ENCODE peak calls at places on chromosome 19, in nine cellular contexts. One of them, this sample, is unnamed.

GRCh38 chr19:47351545-47351944 is 2.4 kb downstream of the DHX34 start:
- DNase-seq in Peyer's patch: no peak
- DNase-seq in spleen: no peak
- DNase-seq in IMR-90: peak; percentile 27
- DNase-seq in esophagus muscularis mucosa: no peak
- DNase-seq in prostate gland: no peak
- DNase-seq in tibial nerve: no peak
- DNase-seq in adrenal gland: no peak
- DNase-seq in A549: peak; percentile 60
- DNase-seq in this sample: peak; percentile 65

GRCh38 chr19:6996810-6997209 is 24.4 kb downstream of the MBD3L2B start:
- DNase-seq in Peyer's patch: no peak
- DNase-seq in spleen: no peak
- DNase-seq in tibial nerve: no peak
- DNase-seq in IMR-90: no peak
- DNase-seq in esophagus muscularis mucosa: no peak
- DNase-seq in prostate gland: no peak
- DNase-seq in adrenal gland: no peak
- DNase-seq in A549: no peak
- DNase-seq in this sample: no peak

GRCh38 chr19:10551698-10552301 is 8.1 kb downstream of the ATG4D start:
- DNase-seq in A549: no peak
- DNase-seq in esophagus muscularis mucosa: no peak
- DNase-seq in spleen: no peak
- DNase-seq in Peyer's patch: no peak
- DNase-seq in IMR-90: no peak
- DNase-seq in tibial nerve: no peak
- DNase-seq in prostate gland: no peak
- DNase-seq in adrenal gland: no peak
- DNase-seq in this sample: peak; percentile 68

GRCh38 chr19:50461066-50461875 is 15.0 kb upstream of the EMC10 start:
- DNase-seq in tibial nerve: peak; percentile 48
- DNase-seq in adrenal gland: peak; percentile 65
- DNase-seq in IMR-90: peak; percentile 64
- DNase-seq in A549: peak; percentile 99
- DNase-seq in Peyer's patch: peak; percentile 86
- DNase-seq in spleen: peak; percentile 82
- DNase-seq in prostate gland: peak; percentile 36
- DNase-seq in esophagus muscularis mucosa: no peak
- DNase-seq in this sample: peak; percentile 64

GRCh38 chr19:23263870-23264590 is 13.8 kb upstream of the ZNF724 start:
- DNase-seq in prostate gland: no peak
- DNase-seq in esophagus muscularis mucosa: no peak
- DNase-seq in tibial nerve: peak; percentile 11
- DNase-seq in adrenal gland: no peak
- DNase-seq in spleen: no peak
- DNase-seq in Peyer's patch: no peak
- DNase-seq in A549: no peak
- DNase-seq in IMR-90: no peak
- DNase-seq in this sample: peak; percentile 50

GRCh38 chr19:55553217-55554182 is 8.2 kb upstream of the SBK3 start:
- DNase-seq in prostate gland: no peak
- DNase-seq in tibial nerve: no peak
- DNase-seq in spleen: no peak
- DNase-seq in A549: no peak
- DNase-seq in Peyer's patch: no peak
- DNase-seq in adrenal gland: no peak
- DNase-seq in esophagus muscularis mucosa: no peak
- DNase-seq in IMR-90: no peak
- DNase-seq in this sample: no peak

GRCh38 chr19:16325671-16326400 is 1.2 kb downstream of the KLF2 start:
- DNase-seq in tibial nerve: no peak
- DNase-seq in IMR-90: no peak
- DNase-seq in adrenal gland: peak; percentile 43
- DNase-seq in spleen: peak; percentile 89
- DNase-seq in prostate gland: no peak
- DNase-seq in esophagus muscularis mucosa: no peak
- DNase-seq in Peyer's patch: peak; percentile 75
- DNase-seq in A549: no peak
- DNase-seq in this sample: no peak

GRCh38 chr19:51093510-51094345 is 11.0 kb upstream of the KLK14 start:
- DNase-seq in A549: no peak
- DNase-seq in IMR-90: no peak
- DNase-seq in spleen: no peak
- DNase-seq in tibial nerve: no peak
- DNase-seq in adrenal gland: no peak
- DNase-seq in prostate gland: no peak
- DNase-seq in esophagus muscularis mucosa: no peak
- DNase-seq in Peyer's patch: no peak
- DNase-seq in this sample: no peak

GRCh38 chr19:48400018-48400742 is 6.7 kb downstream of the GRIN2D start:
- DNase-seq in spleen: no peak
- DNase-seq in IMR-90: peak; percentile 55
- DNase-seq in A549: peak; percentile 80
- DNase-seq in tibial nerve: peak; percentile 51
- DNase-seq in prostate gland: no peak
- DNase-seq in esophagus muscularis mucosa: no peak
- DNase-seq in adrenal gland: peak; percentile 67
- DNase-seq in Peyer's patch: peak; percentile 73
- DNase-seq in this sample: no peak

GRCh38 chr19:55391702-55392615 is 6.2 kb downstream of the RPL28 start:
- DNase-seq in Peyer's patch: no peak
- DNase-seq in tibial nerve: no peak
- DNase-seq in spleen: no peak
- DNase-seq in adrenal gland: no peak
- DNase-seq in A549: no peak
- DNase-seq in esophagus muscularis mucosa: no peak
- DNase-seq in IMR-90: peak; percentile 77
- DNase-seq in prostate gland: no peak
- DNase-seq in this sample: no peak

GRCh38 chr19:1923319-1923718 is 17.7 kb upstream of the CSNK1G2 start:
- DNase-seq in prostate gland: no peak
- DNase-seq in Peyer's patch: peak; percentile 73
- DNase-seq in tibial nerve: no peak
- DNase-seq in IMR-90: no peak
- DNase-seq in A549: no peak
- DNase-seq in esophagus muscularis mucosa: no peak
- DNase-seq in spleen: no peak
- DNase-seq in adrenal gland: no peak
- DNase-seq in this sample: no peak

GRCh38 chr19:20397292-20397691 is 168.3 kb downstream of the ZNF737 start:
- DNase-seq in tibial nerve: no peak
- DNase-seq in Peyer's patch: no peak
- DNase-seq in prostate gland: no peak
- DNase-seq in A549: no peak
- DNase-seq in spleen: no peak
- DNase-seq in adrenal gland: no peak
- DNase-seq in IMR-90: no peak
- DNase-seq in esophagus muscularis mucosa: no peak
- DNase-seq in this sample: no peak

GRCh38 chr19:5913739-5914357 is at the start of gene CAPS:
- DNase-seq in A549: peak; percentile 26
- DNase-seq in tibial nerve: no peak
- DNase-seq in IMR-90: peak; percentile 23
- DNase-seq in spleen: no peak
- DNase-seq in prostate gland: peak; percentile 81
- DNase-seq in esophagus muscularis mucosa: no peak
- DNase-seq in Peyer's patch: no peak
- DNase-seq in adrenal gland: peak; percentile 86
- DNase-seq in this sample: no peak

GRCh38 chr19:54252243-54252642 is 4.8 kb downstream of the LILRB5 start:
- DNase-seq in spleen: no peak
- DNase-seq in A549: no peak
- DNase-seq in prostate gland: no peak
- DNase-seq in Peyer's patch: no peak
- DNase-seq in IMR-90: no peak
- DNase-seq in adrenal gland: no peak
- DNase-seq in tibial nerve: no peak
- DNase-seq in esophagus muscularis mucosa: no peak
- DNase-seq in this sample: no peak

GRCh38 chr19:44737238-44738160 is 11.0 kb upstream of the BCL3 start:
- DNase-seq in Peyer's patch: no peak
- DNase-seq in adrenal gland: no peak
- DNase-seq in prostate gland: no peak
- DNase-seq in esophagus muscularis mucosa: no peak
- DNase-seq in tibial nerve: no peak
- DNase-seq in A549: peak; percentile 79
- DNase-seq in spleen: peak; percentile 43
- DNase-seq in IMR-90: peak; percentile 55
- DNase-seq in this sample: no peak
- TF ChIP-seq POLR2A in Peyer's patch: no peak
- TF ChIP-seq POLR2A in adrenal gland: no peak
- TF ChIP-seq POLR2A in prostate gland: no peak
- TF ChIP-seq POLR2A in esophagus muscularis mucosa: no peak
- TF ChIP-seq POLR2A in tibial nerve: no peak
- TF ChIP-seq POLR2A in A549: peak; percentile 71
- TF ChIP-seq POLR2A in spleen: no peak
- TF ChIP-seq POLR2A in IMR-90: no peak
- TF ChIP-seq POLR2A in this sample: no peak

DNA sequence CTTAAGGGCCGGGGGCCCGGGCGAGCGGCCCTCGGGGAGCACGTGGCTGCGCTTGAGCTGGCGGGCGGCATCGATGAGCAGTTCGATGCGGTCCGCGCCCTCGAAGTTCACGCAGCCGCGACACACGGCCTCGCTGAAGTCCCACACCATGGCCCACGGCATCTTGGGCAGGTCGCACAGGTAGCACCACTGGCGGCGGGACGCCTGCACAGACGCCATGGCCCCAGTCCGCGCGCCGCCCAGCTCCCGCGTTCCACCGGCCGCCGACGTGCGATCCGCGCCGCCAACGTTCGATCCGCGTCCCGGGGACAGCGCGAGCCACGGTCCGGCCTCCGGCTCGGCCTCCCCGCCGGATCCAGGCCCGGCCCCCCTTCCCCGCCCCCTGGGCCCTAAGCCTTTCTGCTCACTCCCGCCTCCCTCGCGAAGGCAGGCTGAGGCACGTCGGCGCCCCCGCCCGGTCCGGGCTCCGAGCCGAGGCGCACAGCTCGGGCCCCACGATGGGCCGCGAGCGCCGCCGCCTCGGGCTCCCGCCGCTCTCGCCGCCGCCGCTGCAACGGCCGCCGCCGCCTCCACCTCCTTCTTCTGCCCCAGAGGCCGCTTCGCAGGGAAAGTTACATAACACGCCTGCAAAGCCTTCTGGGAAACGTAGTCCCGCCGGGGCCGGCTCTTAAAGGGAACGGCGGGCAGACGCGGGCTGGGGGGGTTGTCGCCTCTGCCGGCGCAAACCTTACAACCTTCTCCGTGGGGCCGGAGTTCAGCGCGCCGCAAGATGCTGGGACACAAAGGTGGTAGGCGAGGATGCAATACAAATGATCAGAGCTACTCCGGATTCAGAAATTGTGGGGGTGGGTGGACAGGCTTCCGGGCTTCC is at the start of gene IRF2BP1:
- DNase-seq in esophagus muscularis mucosa: peak; percentile 97
- DNase-seq in IMR-90: peak; percentile 91
- DNase-seq in spleen: peak; percentile 98
- DNase-seq in Peyer's patch: peak; percentile 97
- DNase-seq in prostate gland: peak; percentile 92
- DNase-seq in tibial nerve: peak; percentile 95
- DNase-seq in A549: peak; percentile 97
- DNase-seq in adrenal gland: peak; percentile 95
- DNase-seq in this sample: peak; percentile 94
- TF ChIP-seq POLR2A in esophagus muscularis mucosa: no peak
- TF ChIP-seq POLR2A in IMR-90: no peak
- TF ChIP-seq POLR2A in spleen: no peak
- TF ChIP-seq POLR2A in Peyer's patch: peak; percentile 85
- TF ChIP-seq POLR2A in prostate gland: peak; percentile 82
- TF ChIP-seq POLR2A in tibial nerve: peak; percentile 86
- TF ChIP-seq POLR2A in A549: peak; percentile 52
- TF ChIP-seq POLR2A in adrenal gland: peak; percentile 90
- TF ChIP-seq POLR2A in this sample: no peak

DNA sequence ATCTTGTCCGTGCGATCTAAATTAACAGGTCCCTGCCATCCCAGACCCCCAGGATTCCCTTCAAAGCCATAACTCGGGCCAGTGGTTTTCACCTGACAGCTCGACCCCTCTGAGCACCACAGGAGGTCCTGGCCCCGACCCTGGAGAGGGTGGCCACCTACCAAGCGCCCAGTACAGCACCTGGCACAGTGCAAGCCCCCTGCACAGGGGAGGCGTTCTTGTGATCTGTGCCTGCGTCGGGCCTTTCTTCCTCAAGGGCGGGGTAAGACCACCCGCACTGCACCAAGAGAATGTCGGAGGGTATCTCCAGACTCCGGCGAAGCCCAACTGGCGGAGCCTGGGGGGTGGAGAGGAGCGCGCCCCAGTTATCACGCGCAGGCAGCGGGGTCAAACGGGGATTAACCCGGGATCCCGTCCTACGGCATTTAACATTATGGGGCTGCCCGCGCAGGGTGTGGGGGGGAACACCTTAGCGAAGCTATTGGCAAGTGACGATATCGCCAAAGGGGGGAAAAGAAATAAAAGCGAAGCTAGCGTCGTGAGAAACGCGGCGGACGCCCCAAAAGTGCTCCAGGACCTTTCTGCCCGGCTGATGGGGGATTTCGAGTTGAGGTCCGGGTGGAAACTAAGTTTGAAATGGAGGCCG is 1.3 kb upstream of the HNRNPL start:
- DNase-seq in prostate gland: no peak
- DNase-seq in IMR-90: no peak
- DNase-seq in Peyer's patch: peak; percentile 68
- DNase-seq in A549: no peak
- DNase-seq in spleen: peak; percentile 92
- DNase-seq in adrenal gland: peak; percentile 63
- DNase-seq in tibial nerve: no peak
- DNase-seq in esophagus muscularis mucosa: no peak
- DNase-seq in this sample: peak; percentile 74
- TF ChIP-seq POLR2A in prostate gland: no peak
- TF ChIP-seq POLR2A in IMR-90: no peak
- TF ChIP-seq POLR2A in Peyer's patch: no peak
- TF ChIP-seq POLR2A in A549: peak; percentile 41
- TF ChIP-seq POLR2A in spleen: no peak
- TF ChIP-seq POLR2A in adrenal gland: no peak
- TF ChIP-seq POLR2A in tibial nerve: no peak
- TF ChIP-seq POLR2A in esophagus muscularis mucosa: no peak
- TF ChIP-seq POLR2A in this sample: no peak

DNA sequence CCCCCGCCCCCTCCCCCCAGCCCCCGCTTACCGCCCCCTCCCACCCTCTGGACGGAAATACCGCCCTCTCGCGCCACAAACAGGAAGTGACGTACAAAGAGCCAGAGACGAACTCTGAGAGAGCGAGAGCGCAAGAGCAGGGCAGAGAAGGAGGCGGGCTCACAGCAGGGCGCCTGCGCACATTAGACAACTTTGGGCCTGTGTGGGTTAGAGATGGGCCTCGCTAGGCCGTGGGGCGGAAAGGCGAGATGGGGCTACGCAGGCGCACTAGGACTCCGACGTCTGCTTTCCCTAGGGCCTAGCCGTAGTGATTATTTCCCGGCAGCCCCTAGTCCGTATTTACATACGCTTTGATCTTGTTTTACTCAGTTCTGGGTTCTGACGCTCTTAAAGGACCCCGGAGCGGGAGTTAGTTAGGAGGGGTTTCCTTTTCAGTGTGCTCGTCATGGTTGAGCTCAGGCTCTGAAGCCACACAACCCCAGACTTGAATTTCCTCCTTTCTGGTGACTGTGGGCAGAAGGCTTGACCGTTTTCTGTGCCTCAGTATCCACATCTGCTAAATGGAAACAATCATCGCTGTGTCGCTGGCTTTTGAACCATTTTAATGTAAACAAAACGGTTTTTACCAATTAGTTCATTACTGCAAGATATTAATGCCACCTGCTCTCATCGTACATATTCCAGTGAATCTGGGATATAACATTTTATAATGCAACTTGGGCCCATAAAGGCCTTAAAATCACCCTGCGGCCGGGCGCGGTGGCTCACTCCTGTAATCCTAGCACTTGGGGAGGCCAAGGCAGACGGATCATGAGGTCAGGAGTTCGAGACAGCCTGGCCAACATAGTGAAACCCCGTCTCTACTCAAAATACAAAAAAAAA is 449 bp upstream of the AKT2 start:
- DNase-seq in tibial nerve: peak; percentile 95
- DNase-seq in spleen: peak; percentile 99
- DNase-seq in IMR-90: peak; percentile 99
- DNase-seq in esophagus muscularis mucosa: peak; percentile 99
- DNase-seq in prostate gland: peak; percentile 99
- DNase-seq in adrenal gland: peak; percentile 99
- DNase-seq in Peyer's patch: peak; percentile 99
- DNase-seq in A549: peak; percentile 100
- DNase-seq in this sample: peak; percentile 99
- TF ChIP-seq POLR2A in tibial nerve: peak; percentile 65
- TF ChIP-seq POLR2A in spleen: peak; percentile 66
- TF ChIP-seq POLR2A in IMR-90: peak; percentile 64
- TF ChIP-seq POLR2A in esophagus muscularis mucosa: no peak
- TF ChIP-seq POLR2A in prostate gland: peak; percentile 65
- TF ChIP-seq POLR2A in adrenal gland: peak; percentile 65
- TF ChIP-seq POLR2A in Peyer's patch: peak; percentile 20
- TF ChIP-seq POLR2A in A549: peak; percentile 74
- TF ChIP-seq POLR2A in this sample: peak; percentile 81